ENCODE peak calls at places on chromosomes 4 and X, in five cellular contexts. One of them, this sample, is unnamed. For H3K4me1, the result is how much of the 10 kb centered on the place peaks cover.

GRCh38 chr4:37236165-37236564 is 8.4 kb upstream of the NWD2 start:
- DNase-seq in A549: no peak
- DNase-seq in naive thymus-derived CD4-positive, alpha-beta T cell: no peak
- DNase-seq in mammary epithelial cell: peak
- DNase-seq in uterus: no peak
- DNase-seq in this sample: no peak

GRCh38 chrX:6053126-6053625 is 175.5 kb downstream of the NLGN4X start:
- DNase-seq in A549: no peak
- DNase-seq in naive thymus-derived CD4-positive, alpha-beta T cell: no peak
- DNase-seq in uterus: no peak
- DNase-seq in mammary epithelial cell: no peak
- DNase-seq in this sample: no peak

GRCh38 chr4:6671648-6672047 is 22.0 kb upstream of the S100P start:
- DNase-seq in uterus: no peak
- DNase-seq in naive thymus-derived CD4-positive, alpha-beta T cell: no peak
- DNase-seq in A549: no peak
- DNase-seq in mammary epithelial cell: no peak
- DNase-seq in this sample: no peak

GRCh38 chr4:76698141-76698540 is 199.8 kb downstream of the SOWAHB start:
- DNase-seq in naive thymus-derived CD4-positive, alpha-beta T cell: no peak
- DNase-seq in mammary epithelial cell: no peak
- DNase-seq in A549: no peak
- DNase-seq in uterus: no peak
- DNase-seq in this sample: no peak

GRCh38 chrX:21738145-21738949 is 19.6 kb downstream of the SMPX start:
- DNase-seq in naive thymus-derived CD4-positive, alpha-beta T cell: no peak
- DNase-seq in uterus: no peak
- DNase-seq in A549: peak
- DNase-seq in mammary epithelial cell: no peak
- DNase-seq in this sample: no peak

GRCh38 chr4:61532324-61532723 is 332.2 kb downstream of the ADGRL3 start:
- DNase-seq in A549: no peak
- DNase-seq in naive thymus-derived CD4-positive, alpha-beta T cell: no peak
- DNase-seq in uterus: no peak
- DNase-seq in mammary epithelial cell: peak
- DNase-seq in this sample: no peak

GRCh38 chr4:2089222-2089621 is 30.1 kb downstream of the NAT8L start:
- DNase-seq in mammary epithelial cell: no peak
- DNase-seq in uterus: no peak
- DNase-seq in naive thymus-derived CD4-positive, alpha-beta T cell: no peak
- DNase-seq in A549: no peak
- DNase-seq in this sample: no peak

GRCh38 chrX:24014388-24015018 is 12.5 kb downstream of the KLHL15 start:
- DNase-seq in uterus: no peak
- DNase-seq in A549: no peak
- DNase-seq in naive thymus-derived CD4-positive, alpha-beta T cell: no peak
- DNase-seq in mammary epithelial cell: no peak
- DNase-seq in this sample: no peak

GRCh38 chr4:140249351-140249750 is 95.4 kb upstream of the MAML3 start:
- DNase-seq in A549: no peak
- DNase-seq in mammary epithelial cell: no peak
- DNase-seq in uterus: no peak
- DNase-seq in naive thymus-derived CD4-positive, alpha-beta T cell: no peak
- DNase-seq in this sample: no peak

GRCh38 chr4:22487333-22487732 is 28.5 kb downstream of the ADGRA3 start:
- DNase-seq in uterus: no peak
- DNase-seq in A549: no peak
- DNase-seq in mammary epithelial cell: no peak
- DNase-seq in naive thymus-derived CD4-positive, alpha-beta T cell: no peak
- DNase-seq in this sample: no peak

GRCh38 chr4:3405176-3405575 is 36.6 kb upstream of the HGFAC start:
- DNase-seq in naive thymus-derived CD4-positive, alpha-beta T cell: no peak
- DNase-seq in uterus: peak
- DNase-seq in A549: no peak
- DNase-seq in mammary epithelial cell: no peak
- DNase-seq in this sample: no peak

GRCh38 chr4:94207469-94208224 is at the start of gene SMARCAD1:
- DNase-seq in A549: peak
- DNase-seq in uterus: peak
- DNase-seq in naive thymus-derived CD4-positive, alpha-beta T cell: peak
- DNase-seq in mammary epithelial cell: peak
- DNase-seq in this sample: peak

GRCh38 chr4:95638920-95639501 is 90.2 kb upstream of the UNC5C start:
- DNase-seq in mammary epithelial cell: peak
- DNase-seq in naive thymus-derived CD4-positive, alpha-beta T cell: no peak
- DNase-seq in uterus: no peak
- DNase-seq in A549: no peak
- DNase-seq in this sample: no peak

GRCh38 chrX:9591496-9591895 is 126.6 kb downstream of the TBL1X start:
- DNase-seq in A549: no peak
- DNase-seq in mammary epithelial cell: no peak
- DNase-seq in uterus: no peak
- DNase-seq in naive thymus-derived CD4-positive, alpha-beta T cell: no peak
- DNase-seq in this sample: no peak
- H3K4me1 ChIP-seq in A549: under half
- H3K4me1 ChIP-seq in mammary epithelial cell: under half
- H3K4me1 ChIP-seq in uterus: under half
- H3K4me1 ChIP-seq in naive thymus-derived CD4-positive, alpha-beta T cell: under half
- H3K4me1 ChIP-seq in this sample: under half

GRCh38 chrX:136684120-136684519 is 36.2 kb downstream of the CD40LG start:
- DNase-seq in A549: no peak
- DNase-seq in naive thymus-derived CD4-positive, alpha-beta T cell: no peak
- DNase-seq in uterus: no peak
- DNase-seq in mammary epithelial cell: no peak
- DNase-seq in this sample: no peak

GRCh38 chrX:136674270-136674986 is 26.5 kb downstream of the CD40LG start:
- DNase-seq in naive thymus-derived CD4-positive, alpha-beta T cell: peak
- DNase-seq in A549: no peak
- DNase-seq in mammary epithelial cell: no peak
- DNase-seq in uterus: no peak
- DNase-seq in this sample: no peak

GRCh38 chrX:136679581-136679980 is 31.6 kb downstream of the CD40LG start:
- DNase-seq in mammary epithelial cell: no peak
- DNase-seq in naive thymus-derived CD4-positive, alpha-beta T cell: no peak
- DNase-seq in uterus: no peak
- DNase-seq in A549: no peak
- DNase-seq in this sample: peak
- H3K4me1 ChIP-seq in mammary epithelial cell: under half
- H3K4me1 ChIP-seq in naive thymus-derived CD4-positive, alpha-beta T cell: half or more
- H3K4me1 ChIP-seq in uterus: under half
- H3K4me1 ChIP-seq in A549: under half
- H3K4me1 ChIP-seq in this sample: under half

GRCh38 chr4:73721419-73721818 is 18.9 kb upstream of the CXCL8 start:
- DNase-seq in uterus: no peak
- DNase-seq in A549: no peak
- DNase-seq in naive thymus-derived CD4-positive, alpha-beta T cell: no peak
- DNase-seq in mammary epithelial cell: peak
- DNase-seq in this sample: no peak

GRCh38 chr4:73721901-73722300 is 18.5 kb upstream of the CXCL8 start:
- DNase-seq in A549: no peak
- DNase-seq in uterus: no peak
- DNase-seq in mammary epithelial cell: peak
- DNase-seq in naive thymus-derived CD4-positive, alpha-beta T cell: no peak
- DNase-seq in this sample: no peak

GRCh38 chr4:73715659-73716058 is 24.7 kb upstream of the CXCL8 start:
- DNase-seq in uterus: no peak
- DNase-seq in naive thymus-derived CD4-positive, alpha-beta T cell: no peak
- DNase-seq in mammary epithelial cell: no peak
- DNase-seq in A549: no peak
- DNase-seq in this sample: no peak

GRCh38 chr4:73714647-73715046 is 25.7 kb upstream of the CXCL8 start:
- DNase-seq in uterus: no peak
- DNase-seq in A549: no peak
- DNase-seq in mammary epithelial cell: no peak
- DNase-seq in naive thymus-derived CD4-positive, alpha-beta T cell: no peak
- DNase-seq in this sample: no peak

GRCh38 chr4:73718375-73719373 is 21.7 kb upstream of the CXCL8 start:
- DNase-seq in A549: no peak
- DNase-seq in naive thymus-derived CD4-positive, alpha-beta T cell: no peak
- DNase-seq in mammary epithelial cell: peak
- DNase-seq in uterus: no peak
- DNase-seq in this sample: no peak
- H3K4me1 ChIP-seq in A549: under half
- H3K4me1 ChIP-seq in naive thymus-derived CD4-positive, alpha-beta T cell: under half
- H3K4me1 ChIP-seq in mammary epithelial cell: under half
- H3K4me1 ChIP-seq in uterus: under half
- H3K4me1 ChIP-seq in this sample: under half

GRCh38 chr4:102339018-102339417 is 6.3 kb downstream of the SLC39A8 start:
- DNase-seq in naive thymus-derived CD4-positive, alpha-beta T cell: no peak
- DNase-seq in mammary epithelial cell: peak
- DNase-seq in uterus: no peak
- DNase-seq in A549: no peak
- DNase-seq in this sample: no peak

GRCh38 chr4:102338405-102338804 is 6.9 kb downstream of the SLC39A8 start:
- DNase-seq in mammary epithelial cell: peak
- DNase-seq in A549: no peak
- DNase-seq in uterus: no peak
- DNase-seq in naive thymus-derived CD4-positive, alpha-beta T cell: no peak
- DNase-seq in this sample: no peak

GRCh38 chr4:102334624-102335023 is 10.7 kb downstream of the SLC39A8 start:
- DNase-seq in uterus: no peak
- DNase-seq in naive thymus-derived CD4-positive, alpha-beta T cell: no peak
- DNase-seq in A549: no peak
- DNase-seq in mammary epithelial cell: no peak
- DNase-seq in this sample: no peak

GRCh38 chr4:102335616-102336015 is 9.7 kb downstream of the SLC39A8 start:
- DNase-seq in naive thymus-derived CD4-positive, alpha-beta T cell: no peak
- DNase-seq in A549: no peak
- DNase-seq in uterus: no peak
- DNase-seq in mammary epithelial cell: no peak
- DNase-seq in this sample: no peak

DNA sequence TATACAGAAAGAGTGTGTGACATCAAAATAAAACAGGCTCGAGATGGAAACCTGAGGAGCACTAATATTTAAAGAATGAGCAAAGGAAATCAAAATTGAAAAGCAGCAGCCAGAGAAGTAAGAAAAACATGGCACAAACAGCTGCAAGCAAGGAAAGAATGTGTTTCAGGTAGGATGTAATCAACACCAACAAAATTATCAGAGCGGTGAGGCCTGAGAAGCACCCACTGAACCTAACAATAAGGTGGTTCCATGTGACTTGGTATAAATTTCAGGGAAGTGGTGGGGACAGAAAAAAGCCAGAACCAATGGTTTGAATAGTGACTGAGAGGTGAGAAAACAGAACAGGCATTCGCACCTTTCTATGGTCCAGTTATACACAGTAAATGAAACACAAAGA is 11.5 kb downstream of the SLC39A8 start:
- DNase-seq in A549: no peak
- DNase-seq in uterus: no peak
- DNase-seq in naive thymus-derived CD4-positive, alpha-beta T cell: no peak
- DNase-seq in mammary epithelial cell: no peak
- DNase-seq in this sample: no peak
- H3K4me1 ChIP-seq in A549: under half
- H3K4me1 ChIP-seq in uterus: under half
- H3K4me1 ChIP-seq in naive thymus-derived CD4-positive, alpha-beta T cell: under half
- H3K4me1 ChIP-seq in mammary epithelial cell: under half
- H3K4me1 ChIP-seq in this sample: under half

DNA sequence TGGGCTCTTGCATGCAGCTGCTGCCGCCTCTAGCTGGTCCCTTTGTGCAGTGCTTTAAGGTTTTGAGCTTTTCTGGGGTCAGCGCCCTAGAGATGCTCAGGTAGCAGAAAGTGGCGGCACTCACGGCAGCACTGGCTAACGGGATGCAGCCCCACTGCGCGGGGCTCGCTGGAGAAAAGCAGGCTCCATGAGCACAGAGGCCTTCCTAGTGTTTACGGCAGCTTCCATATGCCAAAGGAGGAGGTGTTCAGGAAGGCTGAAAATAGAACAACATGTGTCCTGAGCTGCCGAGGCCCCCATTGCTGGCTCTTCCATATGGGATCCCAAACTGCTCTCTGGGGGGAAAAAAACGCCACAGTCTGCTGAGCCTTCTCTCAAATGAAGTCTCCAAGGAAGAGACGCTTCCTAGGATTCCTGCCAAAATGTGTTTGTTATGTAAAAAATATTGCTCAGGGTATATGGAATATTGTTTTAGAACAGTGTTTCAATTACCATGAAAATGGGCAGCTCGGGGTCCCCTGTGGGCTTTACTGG is 170.3 kb downstream of the AFAP1 start:
- DNase-seq in mammary epithelial cell: no peak
- DNase-seq in A549: no peak
- DNase-seq in naive thymus-derived CD4-positive, alpha-beta T cell: no peak
- DNase-seq in uterus: no peak
- DNase-seq in this sample: no peak
- H3K4me1 ChIP-seq in mammary epithelial cell: under half
- H3K4me1 ChIP-seq in A549: under half
- H3K4me1 ChIP-seq in naive thymus-derived CD4-positive, alpha-beta T cell: under half
- H3K4me1 ChIP-seq in uterus: under half
- H3K4me1 ChIP-seq in this sample: under half

GRCh38 chrX:72105436-72105835 is 26.3 kb downstream of the RTL5 start:
- DNase-seq in A549: no peak
- DNase-seq in mammary epithelial cell: no peak
- DNase-seq in naive thymus-derived CD4-positive, alpha-beta T cell: peak
- DNase-seq in uterus: no peak
- DNase-seq in this sample: no peak
- H3K4me1 ChIP-seq in A549: under half
- H3K4me1 ChIP-seq in mammary epithelial cell: under half
- H3K4me1 ChIP-seq in naive thymus-derived CD4-positive, alpha-beta T cell: under half
- H3K4me1 ChIP-seq in uterus: under half
- H3K4me1 ChIP-seq in this sample: under half

DNA sequence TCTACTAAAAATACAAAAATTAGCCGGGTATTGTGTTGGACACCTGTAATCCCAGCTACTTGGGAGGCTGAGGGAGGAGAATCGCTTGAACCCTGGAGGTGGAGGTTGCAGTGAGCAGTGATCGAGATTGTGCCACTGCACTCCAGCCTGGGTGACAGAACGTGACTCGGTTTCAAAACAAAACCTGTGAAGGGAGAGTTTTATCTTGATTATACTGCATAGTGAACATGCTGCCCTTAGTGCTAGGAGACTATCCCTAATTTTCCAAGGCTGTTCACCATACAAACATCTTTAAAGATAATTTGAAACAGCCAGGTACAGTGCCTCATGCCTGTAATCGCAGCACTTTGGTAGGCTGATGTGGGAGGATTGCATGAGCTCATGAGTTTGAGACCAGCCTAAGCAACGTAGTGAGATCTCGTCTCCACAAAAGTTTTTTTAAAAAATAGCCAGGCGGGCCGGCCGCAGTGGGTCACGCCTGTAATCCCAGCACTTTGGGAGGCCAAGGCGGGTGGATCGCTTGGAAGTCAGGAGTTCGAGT is 6.2 kb downstream of the AFF1 start:
- DNase-seq in A549: no peak
- DNase-seq in naive thymus-derived CD4-positive, alpha-beta T cell: no peak
- DNase-seq in mammary epithelial cell: no peak
- DNase-seq in uterus: no peak
- DNase-seq in this sample: no peak
- H3K4me1 ChIP-seq in A549: half or more
- H3K4me1 ChIP-seq in naive thymus-derived CD4-positive, alpha-beta T cell: under half
- H3K4me1 ChIP-seq in mammary epithelial cell: under half
- H3K4me1 ChIP-seq in uterus: under half
- H3K4me1 ChIP-seq in this sample: half or more

This sample was measured in adrenal gland.